ENCODE peak calls at places on chromosomes 5 and 9, in six cellular contexts. N is cardiac fibroblast, W is Calu3, V is brain microvascular endothelial cell, J is glutamatergic neuron, B is HCT116. C is an unnamed sample.

GRCh38 chr9:128800061-128800460 is 13.0 kb downstream of the TBC1D13 start:
- DNase-seq in B (no peak), W (no peak), N (no peak), V (no peak), J (no peak), C (no peak)

GRCh38 chr5:109748545-109748944 is 58.8 kb downstream of the MAN2A1 start:
- DNase-seq in B (no peak), J (no peak), W (no peak), N (peak; percentile 16), V (peak; percentile 17), C (no peak)

GRCh38 chr5:151660616-151661015 is 26.1 kb downstream of the SPARC start:
- DNase-seq in J (no peak), V (peak; percentile 71), N (peak; percentile 80), W (no peak), B (no peak), C (no peak)

GRCh38 chr9:93136693-93137092 is 2.6 kb upstream of the NINJ1 start:
- DNase-seq in V (no peak), W (no peak), B (no peak), N (no peak), J (no peak), C (no peak)

GRCh38 chr9:106771618-106772017 is 91.3 kb upstream of the ZNF462 start:
- DNase-seq in J (no peak), W (no peak), B (no peak), N (no peak), V (no peak), C (no peak)

GRCh38 chr9:113654605-113655193 is 191.2 kb downstream of the RGS3 start:
- DNase-seq in N (peak; percentile 56), B (no peak), V (no peak), J (no peak), W (no peak), C (no peak)

GRCh38 chr9:136403915-136404800 is 4.2 kb upstream of the SNAPC4 start:
- DNase-seq in N (no peak), B (no peak), J (no peak), W (no peak), V (no peak), C (peak; percentile 83)

GRCh38 chr5:68646142-68646541 is 430.6 kb downstream of the PIK3R1 start:
- DNase-seq in B (no peak), N (peak; percentile 20), J (no peak), W (no peak), V (no peak), C (no peak)

GRCh38 chr5:30392897-30393296 is 800.6 kb upstream of the CDH6 start:
- DNase-seq in W (no peak), J (no peak), V (no peak), N (no peak), B (no peak), C (no peak)

GRCh38 chr5:78509884-78510769 is 138.4 kb downstream of the LHFPL2 start:
- DNase-seq in V (no peak), B (no peak), W (peak; percentile 60), J (peak; percentile 62), N (peak; percentile 46), C (peak; percentile 80)

GRCh38 chr5:148140846-148141245 is 27.5 kb upstream of the SPINK14 start:
- DNase-seq in B (no peak), W (no peak), N (no peak), V (no peak), J (no peak), C (no peak)

GRCh38 chr5:163964650-163965049 is 459.2 kb downstream of the MAT2B start:
- DNase-seq in N (peak; percentile 5), W (no peak), J (no peak), V (no peak), B (no peak), C (no peak)

GRCh38 chr9:79630521-79631403 is 59.0 kb downstream of the TLE4 start:
- DNase-seq in J (no peak), V (no peak), W (no peak), B (no peak), N (no peak), C (no peak)

GRCh38 chr9:12426198-12426864 is 266.9 kb upstream of the TYRP1 start:
- DNase-seq in N (peak; percentile 3), J (no peak), B (no peak), V (no peak), W (no peak), C (no peak)

GRCh38 chr5:128537306-128537998 is 593 bp downstream of the FBN2 start:
- DNase-seq in V (peak; percentile 41), W (no peak), J (peak; percentile 54), B (no peak), N (peak; percentile 72), C (peak; percentile 26)

GRCh38 chr5:41848983-41849382 is 21.2 kb downstream of the OXCT1 start:
- DNase-seq in V (no peak), N (no peak), J (no peak), W (no peak), B (no peak), C (no peak)

GRCh38 chr5:113293068-113293571 is 141.7 kb downstream of the TSSK1B start:
- DNase-seq in W (no peak), B (no peak), J (no peak), V (no peak), N (peak; percentile 32), C (no peak)

GRCh38 chr9:125312411-125312810 is 50.8 kb downstream of the GAPVD1 start:
- DNase-seq in N (no peak), B (no peak), V (no peak), J (no peak), W (no peak), C (no peak)

GRCh38 chr5:123538670-123539459 is 26.9 kb downstream of the CSNK1G3 start:
- DNase-seq in J (peak; percentile 16), W (no peak), V (peak; percentile 21), B (no peak), N (peak; percentile 26), C (no peak)

GRCh38 chr5:124790261-124790894 is 43.9 kb upstream of the ZNF608 start:
- DNase-seq in N (peak; percentile 59), W (no peak), V (peak; percentile 43), J (no peak), B (no peak), C (no peak)

GRCh38 chr5:17947029-17947428 is 312.8 kb downstream of the TAF11L14 start:
- DNase-seq in W (no peak), B (no peak), N (no peak), V (no peak), J (no peak), C (no peak)

GRCh38 chr5:127801751-127802476 is 98.7 kb downstream of the CCDC192 start:
- DNase-seq in W (no peak), J (no peak), N (peak; percentile 89), V (peak; percentile 67), B (no peak), C (no peak)

GRCh38 chr9:124697326-124698200 is 73.5 kb downstream of the NR6A1 start:
- DNase-seq in J (no peak), B (no peak), V (peak; percentile 66), N (peak; percentile 78), W (no peak), C (no peak)

GRCh38 chr5:84715686-84716085 is 331.0 kb upstream of the EDIL3 start:
- DNase-seq in N (no peak), V (no peak), J (no peak), W (no peak), B (no peak), C (no peak)

GRCh38 chr5:55030220-55030619 is 6.2 kb downstream of the GZMK start:
- DNase-seq in N (no peak), V (peak; percentile 22), W (no peak), B (no peak), J (no peak), C (no peak)

GRCh38 chr5:83589786-83590185 is 118.2 kb downstream of the VCAN start:
- DNase-seq in V (no peak), J (no peak), W (no peak), N (no peak), B (no peak), C (no peak)

GRCh38 chr9:123825337-123825736 is 104.6 kb downstream of the DENND1A start:
- DNase-seq in B (no peak), J (no peak), N (peak; percentile 60), W (no peak), V (peak; percentile 13), C (no peak)

GRCh38 chr5:9176641-9177040 is 369.2 kb downstream of the SEMA5A start:
- DNase-seq in V (no peak), W (no peak), N (no peak), J (no peak), B (no peak), C (no peak)

GRCh38 chr5:39775458-39776365 is 350.9 kb upstream of the DAB2 start:
- DNase-seq in V (peak; percentile 78), J (no peak), N (peak; percentile 95), W (peak; percentile 9), B (no peak), C (no peak)

GRCh38 chr5:100430268-100430900 is 104.8 kb upstream of the FAM174A start:
- DNase-seq in N (peak; percentile 59), W (peak; percentile 75), B (peak; percentile 23), J (peak; percentile 70), V (peak; percentile 41), C (peak; percentile 27)

GRCh38 chr9:112921549-112921948 is 30.9 kb upstream of the SLC46A2 start:
- DNase-seq in B (peak; percentile 22), W (peak; percentile 7), V (peak; percentile 56), N (peak; percentile 72), J (no peak), C (no peak)

GRCh38 chr9:99345936-99346335 is 123.9 kb downstream of the SEC61B start:
- DNase-seq in V (peak; percentile 45), N (peak; percentile 53), W (no peak), J (no peak), B (no peak), C (no peak)

GRCh38 chr5:10607666-10608442 is 44.0 kb downstream of the ANKRD33B start:
- DNase-seq in B (no peak), N (peak; percentile 82), J (no peak), V (peak; percentile 60), W (no peak), C (peak; percentile 52)
- TF ChIP-seq CTCF in B (no peak), N (peak; percentile 47), J (no peak), V (peak; percentile 44), W (no peak), C (peak; percentile 45)

DNA sequence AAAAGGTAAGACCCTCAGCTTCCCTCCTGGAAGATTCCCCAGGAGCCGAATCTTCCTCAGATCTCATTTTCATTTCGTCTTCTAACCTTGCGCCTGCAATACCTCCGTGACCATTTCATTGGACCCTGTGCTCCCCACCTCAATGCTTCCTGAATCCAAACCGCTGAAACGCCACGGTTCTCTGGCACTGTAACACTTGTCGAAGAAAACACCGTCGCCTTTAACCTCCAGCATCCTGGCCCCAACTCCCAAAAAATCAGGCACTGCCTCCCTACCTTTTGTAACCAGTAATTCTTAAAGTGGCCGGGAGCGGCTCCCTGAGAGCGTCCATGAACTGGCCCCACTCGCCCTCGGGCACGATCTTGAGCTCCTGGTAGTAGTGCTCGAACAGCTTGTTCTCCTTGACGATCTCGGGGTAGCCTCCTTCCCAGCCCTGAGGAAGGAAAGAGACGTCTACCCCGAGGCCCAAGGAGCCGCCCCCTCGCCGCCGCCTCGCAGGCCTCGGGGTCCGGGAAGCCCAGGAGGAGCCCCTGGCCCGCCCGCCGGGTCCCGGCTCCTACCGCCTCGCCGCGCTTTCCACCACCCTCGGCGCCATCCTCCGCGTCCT is 417 bp downstream of the NSUN2 start:
- DNase-seq in N (peak; percentile 44), W (no peak), J (no peak), V (peak; percentile 22), B (no peak), C (no peak)
- TF ChIP-seq CTCF in N (peak; percentile 15), W (no peak), J (no peak), V (peak; percentile 37), B (no peak), C (no peak)

GRCh38 chr5:73363911-73364730 is 84.5 kb downstream of the FOXD1 start:
- DNase-seq in V (no peak), N (peak; percentile 86), W (no peak), J (no peak), B (no peak), C (no peak)
- TF ChIP-seq CTCF in V (peak; percentile 44), N (peak; percentile 2), W (no peak), J (no peak), B (no peak), C (no peak)

GRCh38 chr5:143182901-143183820 is 220.3 kb downstream of the NR3C1 start:
- DNase-seq in N (peak; percentile 84), V (no peak), W (no peak), B (no peak), J (no peak), C (peak; percentile 42)
- TF ChIP-seq CTCF in N (no peak), V (no peak), W (no peak), B (no peak), J (no peak), C (no peak)

C was measured in GM13976.